ENCODE peak calls at places on chromosomes 11 and 22, in four cellular contexts. One of them, this sample, is unnamed.

GRCh38 chr22:42379961-42380537 is 52.2 kb downstream of the NFAM1 start:
- DNase-seq in activated CD4-positive, alpha-beta T cell treated with anti-CD3 and anti-CD28 coated beads for 48 hours: no peak
- DNase-seq in HEK293T: no peak
- DNase-seq in AG04450: no peak
- DNase-seq in this sample: no peak

GRCh38 chr22:49147171-49147570 is 680.5 kb downstream of the BRD1 start:
- DNase-seq in activated CD4-positive, alpha-beta T cell treated with anti-CD3 and anti-CD28 coated beads for 48 hours: no peak
- DNase-seq in HEK293T: no peak
- DNase-seq in AG04450: no peak
- DNase-seq in this sample: no peak

GRCh38 chr11:46489668-46490560 is 98.3 kb upstream of the CHRM4 start:
- DNase-seq in activated CD4-positive, alpha-beta T cell treated with anti-CD3 and anti-CD28 coated beads for 48 hours: peak
- DNase-seq in HEK293T: peak
- DNase-seq in AG04450: peak
- DNase-seq in this sample: no peak

GRCh38 chr11:7143908-7144307 is 55.1 kb downstream of the RBMXL2 start:
- DNase-seq in activated CD4-positive, alpha-beta T cell treated with anti-CD3 and anti-CD28 coated beads for 48 hours: no peak
- DNase-seq in HEK293T: no peak
- DNase-seq in AG04450: no peak
- DNase-seq in this sample: no peak

GRCh38 chr11:6755303-6755952 is 16.3 kb downstream of the OR2AG2 start:
- DNase-seq in activated CD4-positive, alpha-beta T cell treated with anti-CD3 and anti-CD28 coated beads for 48 hours: peak
- DNase-seq in HEK293T: peak
- DNase-seq in AG04450: no peak
- DNase-seq in this sample: no peak

GRCh38 chr22:38751422-38752346 is 4.1 kb downstream of the SUN2 start:
- DNase-seq in activated CD4-positive, alpha-beta T cell treated with anti-CD3 and anti-CD28 coated beads for 48 hours: peak
- DNase-seq in HEK293T: no peak
- DNase-seq in AG04450: no peak
- DNase-seq in this sample: no peak

GRCh38 chr11:82864268-82864667 is 36.0 kb downstream of the PRCP start:
- DNase-seq in activated CD4-positive, alpha-beta T cell treated with anti-CD3 and anti-CD28 coated beads for 48 hours: peak
- DNase-seq in HEK293T: peak
- DNase-seq in AG04450: no peak
- DNase-seq in this sample: peak

GRCh38 chr11:96447208-96447607 is 57.4 kb downstream of the JRKL start:
- DNase-seq in activated CD4-positive, alpha-beta T cell treated with anti-CD3 and anti-CD28 coated beads for 48 hours: no peak
- DNase-seq in HEK293T: no peak
- DNase-seq in AG04450: no peak
- DNase-seq in this sample: no peak

GRCh38 chr11:60130496-60130895 is 42.0 kb downstream of the MS4A2 start:
- DNase-seq in activated CD4-positive, alpha-beta T cell treated with anti-CD3 and anti-CD28 coated beads for 48 hours: peak
- DNase-seq in HEK293T: peak
- DNase-seq in AG04450: no peak
- DNase-seq in this sample: no peak

This sample was measured in caudate nucleus.